ENCODE peak calls at places on chromosomes 12 and 14, in four cellular contexts. W is K562, H is HCT116, E is SK-N-SH. A is an unnamed sample.

GRCh38 chr14:50666772-50667490 is 1.2 kb downstream of the SAV1 start:
- DNase-seq in W (peak; percentile 62), H (no peak), E (peak; percentile 23), A (peak; percentile 37)

GRCh38 chr14:66403183-66403582 is 83.0 kb upstream of the CCDC196 start:
- DNase-seq in W (peak; percentile 0), H (no peak), E (no peak), A (peak; percentile 40)

GRCh38 chr14:68762944-68763831 is 29.7 kb downstream of the ZFP36L1 start:
- DNase-seq in W (peak; percentile 95), H (no peak), E (peak; percentile 80), A (peak; percentile 69)

GRCh38 chr12:107761502-107761904 is 566 bp upstream of the PRDM4 start:
- DNase-seq in W (peak; percentile 3), H (no peak), E (peak; percentile 46), A (no peak)

GRCh38 chr12:93813181-93813580 is 136.0 kb downstream of the CRADD start:
- DNase-seq in W (no peak), H (no peak), E (no peak), A (no peak)

GRCh38 chr12:14416658-14417057 is 51.2 kb downstream of the ATF7IP start:
- DNase-seq in W (no peak), H (no peak), E (peak; percentile 27), A (peak; percentile 33)

GRCh38 chr14:31835049-31835448 is 242.1 kb upstream of the ARHGAP5 start:
- DNase-seq in W (no peak), H (no peak), E (no peak), A (no peak)

GRCh38 chr12:64036414-64036813 is 185.7 kb downstream of the KICS2 start:
- DNase-seq in W (no peak), H (no peak), E (no peak), A (no peak)

GRCh38 chr12:124374567-124374966 is 79.7 kb downstream of the RFLNA start:
- DNase-seq in W (no peak), H (no peak), E (no peak), A (no peak)

GRCh38 chr14:71852201-71852600 is 80.0 kb upstream of the RGS6 start:
- DNase-seq in W (no peak), H (no peak), E (no peak), A (no peak)

GRCh38 chr12:124650912-124651311 is 83.5 kb upstream of the NCOR2 start:
- DNase-seq in W (no peak), H (no peak), E (no peak), A (no peak)

GRCh38 chr12:27644446-27644845 is 51.8 kb upstream of the REP15 start:
- DNase-seq in W (no peak), H (no peak), E (no peak), A (no peak)

GRCh38 chr14:73727181-73727580 is 13.0 kb upstream of the PNMA1 start:
- DNase-seq in W (no peak), H (no peak), E (no peak), A (no peak)

GRCh38 chr12:29707846-29708245 is 75.9 kb downstream of the TMTC1 start:
- DNase-seq in W (no peak), H (no peak), E (no peak), A (no peak)

GRCh38 chr14:103142903-103143302 is 19.6 kb downstream of the TNFAIP2 start:
- DNase-seq in W (no peak), H (no peak), E (no peak), A (no peak)

GRCh38 chr12:7339675-7340074 is 35.8 kb downstream of the ACSM4 start:
- DNase-seq in W (no peak), H (no peak), E (no peak), A (no peak)

GRCh38 chr14:91482278-91483023 is 27.7 kb downstream of the PPP4R3A start:
- DNase-seq in W (no peak), H (no peak), E (no peak), A (no peak)

GRCh38 chr12:123363385-123363742 is 1.3 kb downstream of the SBNO1 start:
- DNase-seq in W (peak; percentile 50), H (no peak), E (peak; percentile 31), A (no peak)

GRCh38 chr12:24562761-24563392 is 386.0 kb downstream of the BCAT1 start:
- DNase-seq in W (no peak), H (no peak), E (peak; percentile 75), A (no peak)

GRCh38 chr12:100868487-100868886 is 73.9 kb downstream of the ANO4 start:
- DNase-seq in W (no peak), H (no peak), E (no peak), A (no peak)

GRCh38 chr12:94831081-94831747 is 172.3 kb downstream of the NDUFA12 start:
- DNase-seq in W (no peak), H (no peak), E (no peak), A (no peak)
- TF ChIP-seq ELF1 in W (no peak), H (no peak), E (no peak), A (no peak)

GRCh38 chr12:58365087-58365390 is 423.7 kb downstream of the ATP23 start:
- DNase-seq in W (no peak), H (no peak), E (no peak), A (no peak)
- TF ChIP-seq ELF1 in W (no peak), H (no peak), E (no peak), A (no peak)

GRCh38 chr14:30572237-30572636 is 13.3 kb downstream of the G2E3 start:
- DNase-seq in W (no peak), H (no peak), E (no peak), A (no peak)

GRCh38 chr14:30569216-30569902 is 10.4 kb downstream of the G2E3 start:
- DNase-seq in W (no peak), H (no peak), E (no peak), A (peak; percentile 60)

GRCh38 chr14:30572771-30573170 is 13.8 kb downstream of the G2E3 start:
- DNase-seq in W (no peak), H (no peak), E (no peak), A (no peak)

GRCh38 chr14:30569903-30570226 is 10.9 kb downstream of the G2E3 start:
- DNase-seq in W (no peak), H (no peak), E (no peak), A (no peak)

DNA sequence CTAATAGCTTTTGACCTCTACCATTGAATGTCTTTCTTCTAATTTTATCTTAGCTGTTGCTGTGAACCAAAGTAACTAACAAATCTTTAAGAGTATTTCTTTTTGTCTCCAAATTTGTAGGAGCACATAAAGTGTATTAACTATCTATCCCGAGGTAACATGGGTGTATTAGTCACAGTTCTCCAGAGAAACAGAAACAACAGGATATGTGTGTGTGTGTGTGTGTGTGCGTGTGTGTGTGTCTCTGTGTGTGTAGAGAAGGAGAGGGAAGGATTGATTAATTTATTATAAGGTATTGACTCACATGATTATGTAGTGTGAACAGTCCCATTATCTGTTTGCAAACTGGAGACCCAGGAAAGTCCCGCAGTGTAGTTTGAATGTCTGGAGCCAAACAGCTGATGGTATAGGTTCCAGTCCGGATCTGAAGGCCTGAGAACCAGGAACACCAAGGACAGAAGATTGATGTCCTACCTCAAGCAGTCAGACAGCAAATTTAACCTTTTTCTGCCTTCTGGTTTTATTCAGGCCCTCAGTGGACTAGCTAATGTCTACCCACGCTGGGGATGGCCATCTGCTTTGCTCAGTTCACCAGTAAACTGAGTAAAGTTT is 14.4 kb downstream of the G2E3 start:
- DNase-seq in W (no peak), H (no peak), E (no peak), A (no peak)
- TF ChIP-seq ELF1 in W (no peak), H (no peak), E (no peak), A (no peak)

DNA sequence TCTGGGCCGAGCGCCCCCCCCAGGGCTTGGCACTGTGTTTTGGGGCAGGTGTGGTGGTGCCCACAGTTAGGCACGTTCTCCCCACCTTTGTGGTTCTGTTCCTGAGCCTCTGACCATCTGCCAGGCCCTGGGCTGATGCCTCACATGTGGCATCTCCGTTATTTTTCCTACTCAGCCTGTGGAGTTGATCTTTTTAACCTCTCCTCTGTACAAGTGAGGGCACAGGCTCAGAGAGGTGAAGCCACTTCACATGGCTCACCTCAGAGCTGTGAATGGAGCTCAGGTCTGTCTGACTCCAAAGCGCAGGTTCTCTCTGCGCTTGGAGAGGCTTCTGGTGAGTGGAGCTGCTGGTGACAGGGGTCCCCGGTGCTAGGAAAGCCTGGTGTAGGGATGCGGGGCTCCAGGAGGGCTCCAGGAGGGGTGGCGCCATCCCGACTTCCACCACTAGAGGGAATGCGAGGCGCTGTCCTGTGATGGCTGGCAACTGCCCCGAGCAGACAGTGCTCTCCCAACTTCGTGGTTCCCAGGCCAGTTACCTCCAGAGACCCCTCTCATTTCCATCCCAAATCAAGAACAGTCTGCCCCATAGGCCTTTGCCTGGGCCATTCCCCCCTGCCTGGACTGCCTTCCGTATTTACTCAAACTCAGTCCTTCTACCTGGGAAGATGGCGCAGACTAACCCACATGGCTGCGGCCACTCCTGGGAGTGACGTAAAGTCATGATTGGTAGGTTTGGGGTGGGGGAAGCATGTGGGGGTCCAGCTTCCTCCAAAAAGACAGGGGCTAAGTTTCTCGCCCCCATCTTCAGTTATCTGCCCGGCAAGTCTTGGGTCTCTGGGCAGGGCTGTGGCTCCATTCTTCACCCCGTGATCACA is 9.9 kb downstream of the BCL7A start:
- DNase-seq in W (peak; percentile 64), H (no peak), E (peak; percentile 84), A (no peak)
- TF ChIP-seq ELF1 in W (no peak), H (no peak), E (no peak), A (no peak)

A was measured in HepG2.